ENCODE peak calls at places on chromosomes 6 and 20, in nine cellular contexts. P is left cardiac atrium, Z is NB4, A is mesothelial cell of epicardium, E is heart right ventricle, B is RWPE1, F is MCF 10A, T is occipital lobe, S is hippocampal formation. K is an unnamed sample.

GRCh38 chr6:166411721-166412151 is 29.0 kb upstream of the MPC1 start:
- DNase-seq in P (no peak), Z (no peak), A (no peak), E (no peak), B (no peak), F (no peak), T (no peak), S (no peak), K (no peak)

GRCh38 chr20:59705651-59706101 is 101.3 kb downstream of the PHACTR3 start:
- DNase-seq in P (no peak), Z (peak; percentile 26), A (no peak), E (no peak), B (no peak), F (no peak), T (no peak), S (no peak), K (no peak)

GRCh38 chr6:39428152-39428551 is 105.7 kb upstream of the KCNK16 start:
- DNase-seq in P (no peak), Z (no peak), A (no peak), E (no peak), B (peak; percentile 51), F (peak; percentile 31), T (no peak), S (no peak), K (no peak)

GRCh38 chr6:159692303-159693127 is 526 bp downstream of the SOD2 start:
- DNase-seq in P (peak; percentile 64), Z (peak; percentile 78), A (peak; percentile 63), E (peak; percentile 52), B (peak; percentile 49), F (peak; percentile 51), T (peak; percentile 39), S (peak; percentile 9), K (peak; percentile 52)

GRCh38 chr6:117547688-117548621 is 54.4 kb downstream of the GOPC start:
- DNase-seq in P (peak; percentile 71), Z (no peak), A (no peak), E (peak; percentile 67), B (no peak), F (no peak), T (peak; percentile 40), S (no peak), K (no peak)

GRCh38 chr6:36616888-36617521 is 22.8 kb downstream of the SRSF3 start:
- DNase-seq in P (no peak), Z (no peak), A (no peak), E (peak; percentile 58), B (peak; percentile 77), F (peak; percentile 99), T (no peak), S (no peak), K (no peak)

GRCh38 chr20:51258582-51259175 is 235.8 kb upstream of the KCNG1 start:
- DNase-seq in P (no peak), Z (no peak), A (no peak), E (no peak), B (peak; percentile 99), F (peak; percentile 55), T (no peak), S (no peak), K (no peak)

GRCh38 chr6:125930810-125931418 is 25.7 kb upstream of the HINT3 start:
- DNase-seq in P (no peak), Z (no peak), A (no peak), E (no peak), B (no peak), F (no peak), T (no peak), S (no peak), K (no peak)

GRCh38 chr20:12198281-12198680 is 280.6 kb downstream of the BTBD3 start:
- DNase-seq in P (no peak), Z (no peak), A (no peak), E (no peak), B (no peak), F (no peak), T (no peak), S (no peak), K (no peak)

GRCh38 chr6:155388546-155388945 is 67.1 kb downstream of the NOX3 start:
- DNase-seq in P (no peak), Z (no peak), A (no peak), E (no peak), B (no peak), F (no peak), T (no peak), S (no peak), K (no peak)

GRCh38 chr6:118283759-118284158 is 264.3 kb upstream of the PLN start:
- DNase-seq in P (peak; percentile 39), Z (peak; percentile 60), A (no peak), E (no peak), B (peak; percentile 20), F (peak; percentile 70), T (no peak), S (peak; percentile 42), K (peak; percentile 72)

GRCh38 chr6:42316981-42317380 is 99.3 kb upstream of the MRPS10 start:
- DNase-seq in P (no peak), Z (peak; percentile 72), A (no peak), E (no peak), B (no peak), F (no peak), T (no peak), S (no peak), K (no peak)

GRCh38 chr20:31517373-31517772 is 3.1 kb downstream of the HM13 start:
- DNase-seq in P (no peak), Z (peak; percentile 55), A (no peak), E (no peak), B (peak; percentile 45), F (peak; percentile 59), T (no peak), S (no peak), K (peak; percentile 52)

GRCh38 chr6:168265827-168266815 is 53.5 kb downstream of the DACT2 start:
- DNase-seq in P (no peak), Z (no peak), A (no peak), E (no peak), B (no peak), F (no peak), T (no peak), S (no peak), K (no peak)

GRCh38 chr6:86079938-86080337 is 437.3 kb upstream of the SYNCRIP start:
- DNase-seq in P (no peak), Z (no peak), A (no peak), E (no peak), B (no peak), F (no peak), T (no peak), S (no peak), K (no peak)

GRCh38 chr6:128425855-128426254 is 94.5 kb downstream of the PTPRK start:
- DNase-seq in P (no peak), Z (no peak), A (no peak), E (no peak), B (no peak), F (no peak), T (no peak), S (no peak), K (no peak)

GRCh38 chr6:35259946-35260626 is 551 bp downstream of the ZNF76 start:
- DNase-seq in P (peak; percentile 84), Z (peak; percentile 81), A (no peak), E (peak; percentile 80), B (peak; percentile 86), F (peak; percentile 65), T (no peak), S (no peak), K (no peak)

GRCh38 chr20:51549474-51549873 is 7.0 kb upstream of the NFATC2 start:
- DNase-seq in P (no peak), Z (no peak), A (no peak), E (no peak), B (no peak), F (no peak), T (no peak), S (no peak), K (no peak)

GRCh38 chr6:167401525-167402194 is 76.8 kb downstream of the TTLL2 start:
- DNase-seq in P (no peak), Z (no peak), A (no peak), E (no peak), B (no peak), F (no peak), T (no peak), S (no peak), K (no peak)

K was measured in KBM-7.